ENCODE peak calls at places on chromosomes 3 and 15, in seven cellular contexts. B is Caco-2, V is HL-60, L is kidney epithelial cell, Z is NB4, M is fibroblast of lung, G is heart left ventricle. J is an unnamed sample.

GRCh38 chr3:122694966-122695365 is 14.3 kb downstream of the PARP14 start:
- DNase-seq in M (no peak), B (no peak), Z (no peak), V (no peak), G (no peak), L (no peak), J (no peak)

GRCh38 chr3:127226946-127227842 is 34.3 kb downstream of the PRR23E start:
- DNase-seq in G (no peak), B (no peak), Z (peak), L (no peak), V (no peak), M (no peak), J (no peak)

GRCh38 chr15:37586976-37587375 is 347.5 kb upstream of the TMCO5A start:
- DNase-seq in Z (no peak), M (peak), G (no peak), V (no peak), L (no peak), B (no peak), J (peak)

GRCh38 chr3:177673105-177673804 is 476.0 kb upstream of the TBL1XR1 start:
- DNase-seq in V (no peak), B (no peak), M (peak), G (no peak), L (no peak), Z (peak), J (peak)

GRCh38 chr15:68231102-68231818 is 1.7 kb upstream of the CLN6 start:
- DNase-seq in G (no peak), V (no peak), Z (no peak), L (no peak), M (no peak), B (peak), J (no peak)

GRCh38 chr3:129439381-129439816 is 349 bp downstream of the MBD4 start:
- DNase-seq in L (no peak), B (no peak), M (no peak), Z (peak), G (peak), V (peak), J (no peak)

GRCh38 chr3:57062119-57062631 is 1.7 kb downstream of the SPATA12 start:
- DNase-seq in V (no peak), L (no peak), G (peak), B (no peak), Z (no peak), M (peak), J (no peak)

GRCh38 chr3:64888165-64888564 is 200.4 kb upstream of the ADAMTS9 start:
- DNase-seq in M (no peak), B (no peak), L (no peak), G (no peak), Z (no peak), V (no peak), J (peak)

GRCh38 chr3:18635215-18635614 is 210.1 kb upstream of the SATB1 start:
- DNase-seq in V (no peak), M (no peak), Z (no peak), L (no peak), B (no peak), G (no peak), J (no peak)

GRCh38 chr3:45927881-45928280 is 15.4 kb upstream of the CXCR6 start:
- DNase-seq in G (no peak), L (no peak), M (peak), B (no peak), V (no peak), Z (no peak), J (no peak)

GRCh38 chr3:45896956-45897355 is 10.6 kb downstream of the CCR9 start:
- DNase-seq in M (peak), B (no peak), L (no peak), V (no peak), G (no peak), Z (no peak), J (peak)

GRCh38 chr3:172036541-172037215 is 2.7 kb upstream of the FNDC3B start:
- DNase-seq in M (no peak), V (no peak), G (no peak), B (no peak), Z (no peak), L (no peak), J (no peak)

GRCh38 chr3:70273492-70273891 is 38.9 kb downstream of the MDFIC2 start:
- DNase-seq in M (peak), L (no peak), V (no peak), Z (peak), G (no peak), B (no peak), J (peak)

GRCh38 chr15:29533667-29534066 is 264.0 kb upstream of the NSMCE3 start:
- DNase-seq in L (no peak), Z (no peak), V (no peak), G (no peak), B (no peak), M (no peak), J (peak)

GRCh38 chr15:65641723-65642475 is 20.2 kb downstream of the SLC24A1 start:
- DNase-seq in B (no peak), L (no peak), Z (peak), G (no peak), V (no peak), M (no peak), J (no peak)

GRCh38 chr3:139917226-139917785 is 17.7 kb upstream of the CLSTN2 start:
- DNase-seq in Z (no peak), V (no peak), L (no peak), G (no peak), B (no peak), M (no peak), J (no peak)

GRCh38 chr3:192652731-192653130 is 74.6 kb downstream of the FGF12 start:
- DNase-seq in Z (no peak), G (no peak), L (no peak), B (no peak), V (no peak), M (no peak), J (no peak)

GRCh38 chr3:134427400-134428111 is 53.3 kb upstream of the AMOTL2 start:
- DNase-seq in G (no peak), V (no peak), B (no peak), M (peak), Z (peak), L (peak), J (peak)

GRCh38 chr3:171459130-171459941 is 869 bp downstream of the TNIK start:
- DNase-seq in B (no peak), V (no peak), M (peak), Z (peak), G (peak), L (no peak), J (peak)

GRCh38 chr15:84822774-84823579 is 5.8 kb downstream of the ALPK3 start:
- DNase-seq in B (no peak), G (no peak), Z (no peak), M (no peak), L (no peak), V (no peak), J (no peak)

GRCh38 chr3:67635257-67635656 is 19.2 kb downstream of the SUCLG2 start:
- DNase-seq in L (no peak), B (no peak), V (no peak), Z (no peak), M (peak), G (no peak), J (peak)

GRCh38 chr15:40932146-40932545 is 3.0 kb downstream of the DLL4 start:
- DNase-seq in V (no peak), G (no peak), B (no peak), M (no peak), L (no peak), Z (peak), J (no peak)

GRCh38 chr15:40931300-40932142 is 2.4 kb downstream of the DLL4 start:
- DNase-seq in Z (no peak), B (no peak), M (no peak), V (no peak), G (no peak), L (no peak), J (no peak)

GRCh38 chr15:40934457-40934856 is 5.3 kb downstream of the DLL4 start:
- DNase-seq in V (no peak), B (no peak), G (no peak), Z (no peak), L (no peak), M (no peak), J (no peak)

GRCh38 chr15:40933520-40933904 is 4.4 kb downstream of the DLL4 start:
- DNase-seq in V (no peak), M (no peak), B (no peak), G (no peak), Z (no peak), L (no peak), J (no peak)

GRCh38 chr15:40932625-40933519 is 3.7 kb downstream of the DLL4 start:
- DNase-seq in M (no peak), V (no peak), G (no peak), Z (no peak), B (no peak), L (no peak), J (no peak)
- H3K4me3 ChIP-seq in M (no peak), V (no peak), G (no peak), Z (no peak), B (no peak), L (no peak), J (no peak)

GRCh38 chr15:60390931-60391501 is 6.8 kb downstream of the ANXA2 start:
- DNase-seq in L (no peak), B (no peak), M (peak), Z (peak), V (no peak), G (no peak), J (peak)
- TF ChIP-seq CTCF in L (peak), B (no peak), M (peak), Z (no peak), V (no peak), G (no peak), J (peak)

DNA sequence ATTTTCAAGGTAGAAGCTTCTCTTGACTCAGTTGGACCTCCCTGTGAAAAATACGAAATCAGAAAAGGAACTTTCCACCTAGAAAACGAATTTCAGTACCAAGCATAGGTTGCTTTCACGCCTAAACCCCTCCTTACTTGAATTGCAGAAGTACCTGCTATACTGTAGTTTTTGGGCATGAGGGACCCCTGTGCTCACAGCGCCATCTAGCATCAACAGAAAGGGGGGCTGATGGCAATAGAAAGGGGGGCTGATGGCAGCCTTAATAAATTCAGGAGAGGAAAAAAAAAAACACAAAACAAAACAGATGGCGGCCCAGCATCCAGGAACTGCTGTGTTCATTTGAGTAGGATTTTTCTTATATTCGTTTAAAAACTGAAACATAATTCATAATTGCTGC is 96.7 kb downstream of the NPAP1 start:
- DNase-seq in M (no peak), Z (peak), G (no peak), B (no peak), L (no peak), V (no peak), J (no peak)
- H3K4me3 ChIP-seq in M (peak), Z (no peak), G (peak), B (no peak), L (peak), V (no peak), J (no peak)

GRCh38 chr3:186514296-186515002 is 29.7 kb downstream of the CRYGS start:
- DNase-seq in L (no peak), Z (peak), G (no peak), M (no peak), B (no peak), V (no peak), J (peak)
- TF ChIP-seq CTCF in L (peak), Z (peak), G (no peak), M (peak), B (peak), V (peak), J (peak)

GRCh38 chr3:31252216-31253185 is 280.2 kb upstream of the STT3B start:
- DNase-seq in V (no peak), L (no peak), Z (no peak), B (peak), G (no peak), M (no peak), J (no peak)
- H3K4me3 ChIP-seq in V (no peak), L (no peak), Z (no peak), B (no peak), G (no peak), M (no peak), J (no peak)

GRCh38 chr15:63826513-63826912 is 7.2 kb downstream of the HERC1 start:
- DNase-seq in L (no peak), G (no peak), B (no peak), Z (peak), M (no peak), V (no peak), J (peak)
- TF ChIP-seq CTCF in L (no peak), G (no peak), B (no peak), Z (no peak), M (peak), V (peak), J (no peak)

J was measured in cardiac fibroblast.